ENCODE peak calls at places on chromosomes 5 and 9, in four cellular contexts. W is SW480; A is germinal center; G is activated CD4-positive, CD25-positive, alpha-beta regulatory T cell. K is an unnamed sample.

GRCh38 chr9:136545065-136545965 is 533 bp downstream of the NOTCH1 start:
- DNase-seq in W (peak; percentile 18), A (peak; percentile 59), G (peak; percentile 39), K (no peak)

GRCh38 chr9:81585191-81585763 is 104.1 kb downstream of the TLE1 start:
- DNase-seq in W (no peak), A (no peak), G (no peak), K (no peak)

GRCh38 chr9:128246471-128246870 is 29.3 kb downstream of the GOLGA2 start:
- DNase-seq in W (no peak), A (no peak), G (no peak), K (no peak)

GRCh38 chr5:20276061-20276958 is 288.3 kb upstream of the CDH18 start:
- DNase-seq in W (no peak), A (no peak), G (no peak), K (no peak)

GRCh38 chr9:119736478-119737454 is 367.5 kb upstream of the BRINP1 start:
- DNase-seq in W (no peak), A (peak; percentile 80), G (no peak), K (no peak)

GRCh38 chr5:62727184-62727583 is 148.6 kb downstream of the LRRC70 start:
- DNase-seq in W (no peak), A (no peak), G (no peak), K (no peak)

GRCh38 chr5:95779611-95780010 is 42.9 kb downstream of the GLRX start:
- DNase-seq in W (no peak), A (no peak), G (no peak), K (no peak)

GRCh38 chr9:109254317-109254716 is 66.5 kb downstream of the EPB41L4B start:
- DNase-seq in W (no peak), A (no peak), G (no peak), K (no peak)

GRCh38 chr5:1930501-1930879 is 47.8 kb upstream of the IRX4 start:
- DNase-seq in W (no peak), A (peak; percentile 8), G (no peak), K (no peak)

GRCh38 chr5:38755171-38755570 is 90.6 kb upstream of the OSMR start:
- DNase-seq in W (no peak), A (no peak), G (no peak), K (no peak)

GRCh38 chr9:77751341-77752091 is 103.4 kb upstream of the GNA14 start:
- DNase-seq in W (peak; percentile 42), A (no peak), G (no peak), K (peak; percentile 31)

GRCh38 chr5:7802855-7803254 is 48.1 kb downstream of the CFAP90 start:
- DNase-seq in W (no peak), A (no peak), G (no peak), K (no peak)

GRCh38 chr5:172770675-172771438 is at the start of gene DUSP1:
- DNase-seq in W (peak; percentile 97), A (peak; percentile 97), G (peak; percentile 95), K (peak; percentile 97)

GRCh38 chr5:40409600-40409999 is 270.1 kb upstream of the PTGER4 start:
- DNase-seq in W (no peak), A (no peak), G (no peak), K (peak; percentile 48)

GRCh38 chr5:35857606-35858205 is 1.0 kb downstream of the IL7R start:
- DNase-seq in W (peak; percentile 2), A (no peak), G (no peak), K (no peak)

GRCh38 chr9:127418037-127418471 is 6.1 kb upstream of the ZNF79 start:
- DNase-seq in W (peak; percentile 51), A (peak; percentile 36), G (no peak), K (peak; percentile 16)

GRCh38 chr9:121226186-121226585 is 24.5 kb upstream of the RAB14 start:
- DNase-seq in W (no peak), A (no peak), G (no peak), K (no peak)

GRCh38 chr5:114418546-114419388 is 56.9 kb downstream of the KCNN2 start:
- DNase-seq in W (no peak), A (peak; percentile 7), G (no peak), K (no peak)

GRCh38 chr9:15349892-15350761 is 43.1 kb upstream of the TTC39B start:
- DNase-seq in W (peak; percentile 8), A (no peak), G (no peak), K (peak; percentile 47)

GRCh38 chr9:113963017-113963620 is 87.0 kb downstream of the ZNF618 start:
- DNase-seq in W (peak; percentile 35), A (peak; percentile 34), G (no peak), K (peak; percentile 53)

GRCh38 chr9:33103381-33104110 is 27.1 kb upstream of the SMU1 start:
- DNase-seq in W (no peak), A (no peak), G (no peak), K (no peak)

GRCh38 chr5:31273631-31274378 is 80.3 kb downstream of the CDH6 start:
- DNase-seq in W (no peak), A (no peak), G (no peak), K (peak; percentile 45)

GRCh38 chr5:179143446-179143845 is 83.3 kb downstream of the ZNF354C start:
- DNase-seq in W (no peak), A (no peak), G (no peak), K (no peak)

GRCh38 chr5:40442346-40442745 is 237.4 kb upstream of the PTGER4 start:
- DNase-seq in W (no peak), A (no peak), G (no peak), K (peak; percentile 72)

GRCh38 chr5:33488558-33489355 is 48.0 kb downstream of the TARS1 start:
- DNase-seq in W (no peak), A (no peak), G (no peak), K (no peak)

GRCh38 chr5:156149203-156149602 is 177.8 kb upstream of the SGCD start:
- DNase-seq in W (no peak), A (no peak), G (no peak), K (no peak)

GRCh38 chr5:107736608-107737007 is 65.9 kb upstream of the EFNA5 start:
- DNase-seq in W (no peak), A (no peak), G (no peak), K (no peak)

GRCh38 chr9:84169240-84169639 is 171.3 kb downstream of the SLC28A3 start:
- DNase-seq in W (no peak), A (no peak), G (no peak), K (no peak)

GRCh38 chr9:129945314-129945713 is 97.7 kb downstream of the FNBP1 start:
- DNase-seq in W (no peak), A (no peak), G (no peak), K (peak; percentile 24)

GRCh38 chr9:89274838-89275237 is 36.2 kb upstream of the CKS2 start:
- DNase-seq in W (no peak), A (no peak), G (no peak), K (no peak)

GRCh38 chr5:39423331-39423751 is 1.4 kb downstream of the DAB2 start:
- DNase-seq in W (no peak), A (no peak), G (no peak), K (no peak)

GRCh38 chr5:161312882-161313281 is 233.6 kb downstream of the GABRB2 start:
- DNase-seq in W (no peak), A (no peak), G (no peak), K (no peak)

GRCh38 chr5:86463339-86463738 is 154.4 kb upstream of the COX7C start:
- DNase-seq in W (no peak), A (no peak), G (no peak), K (no peak)

GRCh38 chr5:141420855-141421488 is at the start of gene PCDHGA11:
- DNase-seq in W (no peak), A (peak; percentile 66), G (no peak), K (no peak)

GRCh38 chr9:70625078-70625477 is 210.6 kb upstream of the KLF9 start:
- DNase-seq in W (no peak), A (no peak), G (no peak), K (no peak)

GRCh38 chr9:35574578-35575104 is 30.4 kb upstream of the TESK1 start:
- DNase-seq in W (no peak), A (no peak), G (no peak), K (no peak)

GRCh38 chr5:115309751-115310370 is 13.4 kb upstream of the CCDC112 start:
- DNase-seq in W (peak; percentile 67), A (peak; percentile 10), G (no peak), K (peak; percentile 63)

GRCh38 chr9:106479679-106480078 is 383.3 kb upstream of the ZNF462 start:
- DNase-seq in W (no peak), A (no peak), G (no peak), K (no peak)

GRCh38 chr9:89893886-89894285 is 289.1 kb downstream of the GADD45G start:
- DNase-seq in W (no peak), A (no peak), G (no peak), K (no peak)

K was measured in small intestine.